ENCODE peak calls at places on chromosomes 5 and 9, in five cellular contexts. K, V, S, Y and L are unnamed samples.

GRCh38 chr9:137970098-137970497 is 92.5 kb downstream of the CACNA1B start:
- DNase-seq in Y (no peak), K (no peak), V (no peak), S (no peak), L (no peak)

GRCh38 chr9:94160594-94161501 is 76.6 kb downstream of the PTPDC1 start:
- DNase-seq in K (no peak), Y (no peak), V (no peak), S (no peak), L (no peak)

GRCh38 chr9:101540069-101540468 is 6.4 kb downstream of the RNF20 start:
- DNase-seq in V (no peak), S (no peak), Y (no peak), K (no peak), L (no peak)

GRCh38 chr5:75375414-75375813 is 38.4 kb downstream of the HMGCR start:
- DNase-seq in S (no peak), V (no peak), K (no peak), Y (no peak), L (no peak)

GRCh38 chr9:120348951-120349429 is 231.0 kb downstream of the CDK5RAP2 start:
- DNase-seq in K (peak; percentile 27), Y (peak; percentile 61), V (peak; percentile 47), S (no peak), L (no peak)

GRCh38 chr9:125374443-125375309 is 113.0 kb downstream of the GAPVD1 start:
- DNase-seq in Y (peak; percentile 91), S (peak; percentile 36), K (peak; percentile 69), V (peak; percentile 70), L (peak; percentile 68)

GRCh38 chr5:81537905-81538535 is 144.1 kb upstream of the ACOT12 start:
- DNase-seq in Y (no peak), S (no peak), V (no peak), K (no peak), L (no peak)

GRCh38 chr9:87567566-87567965 is 69.9 kb downstream of the DAPK1 start:
- DNase-seq in V (no peak), Y (no peak), K (no peak), S (no peak), L (no peak)

GRCh38 chr5:81097733-81098132 is 135.4 kb upstream of the CKMT2 start:
- DNase-seq in V (peak; percentile 32), Y (peak; percentile 25), S (no peak), K (no peak), L (no peak)

GRCh38 chr9:83027153-83027867 is 35.6 kb downstream of the RASEF start:
- DNase-seq in V (peak; percentile 80), K (no peak), S (no peak), Y (peak; percentile 57), L (no peak)

GRCh38 chr9:68654075-68654474 is 51.0 kb upstream of the PIP5K1B start:
- DNase-seq in V (no peak), S (no peak), Y (no peak), K (no peak), L (no peak)

GRCh38 chr5:74392698-74393431 is 247.7 kb downstream of the ENC1 start:
- DNase-seq in V (no peak), Y (peak; percentile 28), S (no peak), K (no peak), L (no peak)

GRCh38 chr5:175448276-175448675 is 4.3 kb upstream of the DRD1 start:
- DNase-seq in S (no peak), Y (no peak), V (no peak), K (no peak), L (no peak)

GRCh38 chr5:62084391-62084790 is 221.6 kb upstream of the KIF2A start:
- DNase-seq in V (no peak), S (no peak), Y (no peak), K (no peak), L (no peak)

GRCh38 chr5:34576849-34577248 is 79.3 kb upstream of the RAI14 start:
- DNase-seq in V (peak; percentile 35), K (no peak), S (no peak), Y (no peak), L (no peak)

GRCh38 chr9:88236531-88237453 is 98.5 kb upstream of the SPATA31C2 start:
- DNase-seq in V (peak; percentile 87), K (peak; percentile 72), S (no peak), Y (peak; percentile 71), L (no peak)

DNA sequence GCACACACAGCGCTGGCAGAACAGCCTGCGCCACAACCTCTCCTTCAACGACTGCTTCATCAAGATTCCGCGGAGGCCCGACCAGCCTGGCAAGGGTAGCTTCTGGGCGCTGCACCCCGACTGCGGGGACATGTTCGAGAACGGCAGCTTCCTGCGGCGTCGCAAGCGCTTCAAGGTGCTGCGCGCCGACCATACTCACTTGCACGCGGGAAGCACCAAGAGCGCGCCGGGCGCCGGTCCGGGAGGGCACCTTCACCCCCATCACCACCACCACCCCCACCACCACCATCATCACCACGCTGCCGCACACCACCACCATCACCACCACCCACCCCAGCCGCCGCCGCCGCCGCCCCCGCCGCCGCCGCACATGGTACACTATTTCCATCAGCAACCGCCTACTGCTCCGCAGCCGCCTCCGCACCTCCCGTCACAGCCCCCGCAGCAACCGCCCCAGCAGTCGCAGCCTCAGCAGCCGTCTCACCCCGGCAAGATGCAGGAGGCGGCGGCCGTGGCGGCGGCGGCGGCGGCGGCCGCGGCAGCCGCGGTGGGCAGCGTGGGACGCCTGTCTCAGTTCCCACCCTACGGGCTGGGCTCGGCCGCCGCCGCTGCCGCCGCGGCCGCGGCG is 469 bp downstream of the FOXB2 start:
- DNase-seq in K (no peak), Y (no peak), V (no peak), S (no peak), L (no peak)
- H3K4me3 ChIP-seq in K (no peak overlapping the region), Y (no peak overlapping the region), V (no peak overlapping the region), S (no peak overlapping the region), L (peak overlapping the region; percentile 46)

GRCh38 chr9:9904021-9904420 is 708.8 kb downstream of the PTPRD start:
- DNase-seq in Y (no peak), V (no peak), S (no peak), K (no peak), L (no peak)
- H3K4me3 ChIP-seq in Y (no peak overlapping the region), V (no peak overlapping the region), S (no peak overlapping the region), K (no peak overlapping the region), L (no peak overlapping the region)

DNA sequence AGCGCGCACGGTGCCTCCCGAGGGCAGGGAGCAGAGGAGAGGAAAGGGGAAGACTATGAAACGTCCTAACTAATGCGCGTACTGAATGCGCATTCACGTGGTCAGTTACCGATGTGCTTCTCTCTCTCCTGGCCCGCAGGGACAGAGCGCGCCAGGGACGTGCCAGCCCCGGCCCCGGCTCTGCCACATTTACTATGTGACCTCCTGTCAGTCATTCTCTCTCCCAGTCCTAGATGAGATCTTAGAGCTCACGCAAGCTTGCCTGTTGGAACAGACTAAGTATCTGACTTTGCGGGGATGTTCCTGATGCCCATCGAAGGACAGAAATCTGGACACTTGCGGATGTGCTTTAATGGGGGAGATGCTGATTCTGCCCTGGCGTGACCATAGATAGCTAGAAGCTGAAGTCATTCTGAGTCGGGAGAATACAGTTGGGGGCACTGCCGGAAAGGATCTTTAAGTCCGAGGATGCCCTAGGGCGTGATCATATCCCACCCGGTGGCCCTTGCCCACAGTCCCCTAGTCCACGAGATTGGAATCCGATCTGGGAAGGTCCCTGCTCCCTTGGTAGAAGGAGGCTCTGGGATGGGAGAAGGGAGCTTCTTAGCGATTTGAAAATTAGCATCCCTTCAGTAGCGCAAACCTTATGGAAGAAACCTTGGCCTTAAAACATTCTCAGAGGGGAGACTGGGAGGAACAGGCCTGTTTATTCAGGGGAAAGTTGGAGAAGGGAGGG is 5.8 kb upstream of the EBF1 start:
- DNase-seq in K (peak; percentile 21), S (no peak), V (no peak), Y (no peak), L (no peak)
- H3K4me3 ChIP-seq in K (no peak overlapping the region), S (no peak overlapping the region), V (no peak overlapping the region), Y (no peak overlapping the region), L (no peak overlapping the region)

GRCh38 chr9:135734616-135735144 is 32.7 kb downstream of the KCNT1 start:
- DNase-seq in K (no peak), V (no peak), S (no peak), Y (no peak), L (no peak)

GRCh38 chr9:135739271-135740220 is 37.6 kb downstream of the KCNT1 start:
- DNase-seq in V (no peak), S (no peak), Y (no peak), K (no peak), L (no peak)

GRCh38 chr9:135736265-135736978 is 34.4 kb downstream of the KCNT1 start:
- DNase-seq in V (no peak), Y (no peak), K (no peak), S (no peak), L (no peak)

GRCh38 chr9:135736979-135737839 is 35.2 kb downstream of the KCNT1 start:
- DNase-seq in S (no peak), Y (no peak), V (no peak), K (no peak), L (no peak)

GRCh38 chr9:135737840-135738521 is 36.0 kb downstream of the KCNT1 start:
- DNase-seq in V (no peak), K (no peak), Y (no peak), S (no peak), L (no peak)
- H3K4me3 ChIP-seq in V (no peak overlapping the region), K (no peak overlapping the region), Y (no peak overlapping the region), S (no peak overlapping the region), L (no peak overlapping the region)

DNA sequence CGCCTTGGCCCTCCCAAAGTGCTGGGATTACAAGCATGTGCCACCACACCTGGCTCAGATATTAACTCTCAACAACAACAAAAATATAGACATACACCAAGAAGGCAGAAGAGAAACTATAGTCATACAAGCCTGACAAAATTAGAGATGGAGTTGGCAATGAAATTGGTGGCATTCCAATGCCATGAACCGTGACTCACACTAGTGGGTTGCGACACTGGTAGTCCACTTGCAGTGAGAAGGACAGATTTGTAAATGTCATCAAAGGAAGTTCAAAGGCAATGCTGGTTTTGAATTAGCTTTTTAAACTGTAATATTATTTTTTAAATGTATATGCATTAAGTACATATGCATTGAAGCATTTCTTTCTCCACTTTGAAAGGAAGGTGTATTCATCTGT is 8.5 kb upstream of the DNAJC25 start:
- DNase-seq in V (peak; percentile 88), S (no peak), Y (peak; percentile 84), K (no peak), L (peak; percentile 83)
- H3K4me3 ChIP-seq in V (no peak overlapping the region), S (no peak overlapping the region), Y (no peak overlapping the region), K (no peak overlapping the region), L (no peak overlapping the region)

DNA sequence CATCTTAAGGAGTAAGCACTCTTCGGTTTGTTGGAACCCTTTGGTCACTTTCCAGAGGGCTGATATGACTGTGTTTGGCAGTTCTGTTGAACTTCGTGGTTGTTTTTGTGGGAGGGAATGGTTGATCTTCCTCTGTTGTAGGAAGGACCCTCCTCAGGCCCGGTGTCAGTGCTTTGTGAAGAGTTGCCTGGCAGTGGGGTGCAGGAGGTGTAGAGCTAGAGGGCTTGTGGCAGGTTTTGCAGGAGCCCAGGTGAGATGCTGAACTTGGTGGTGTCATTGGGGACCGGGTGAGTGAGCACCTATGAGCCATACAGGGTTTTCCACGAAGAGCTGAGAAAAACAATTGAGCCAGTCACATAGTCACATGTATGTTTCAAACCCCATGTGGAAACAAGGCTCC is 27.2 kb downstream of the SECISBP2 start:
- DNase-seq in K (no peak), Y (no peak), S (no peak), V (no peak), L (no peak)
- H3K4me3 ChIP-seq in K (no peak overlapping the region), Y (no peak overlapping the region), S (no peak overlapping the region), V (no peak overlapping the region), L (no peak overlapping the region)

DNA sequence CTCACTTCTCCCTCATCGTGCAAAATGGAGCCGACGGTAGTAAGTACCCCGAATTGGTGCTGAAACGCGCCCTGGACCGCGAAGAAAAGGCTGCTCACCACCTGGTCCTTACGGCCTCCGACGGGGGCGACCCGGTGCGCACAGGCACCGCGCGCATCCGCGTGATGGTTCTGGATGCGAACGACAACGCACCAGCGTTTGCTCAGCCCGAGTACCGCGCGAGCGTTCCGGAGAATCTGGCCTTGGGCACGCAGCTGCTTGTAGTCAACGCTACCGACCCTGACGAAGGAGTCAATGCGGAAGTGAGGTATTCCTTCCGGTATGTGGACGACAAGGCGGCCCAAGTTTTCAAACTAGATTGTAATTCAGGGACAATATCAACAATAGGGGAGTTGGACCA is 979 bp downstream of the PCDHGA12 start:
- DNase-seq in V (peak; percentile 18), Y (no peak), S (no peak), K (no peak), L (no peak)
- H3K4me3 ChIP-seq in V (peak overlapping the region; percentile 54), Y (peak overlapping the region; percentile 85), S (no peak overlapping the region), K (no peak overlapping the region), L (peak overlapping the region; percentile 39)